ENCODE peak calls at places on chromosomes 11 and 22, in five cellular contexts. I, H, D, F and J are unnamed samples.

GRCh38 chr11:62919898-62920640 is 1.1 kb downstream of the CHRM1 start:
- DNase-seq in F (no peak), H (no peak), I (no peak), D (no peak), J (no peak)

GRCh38 chr11:14300661-14301304 is 58.2 kb downstream of the RRAS2 start:
- DNase-seq in I (peak; percentile 42), D (peak; percentile 84), H (peak; percentile 70), F (peak; percentile 88), J (peak; percentile 27)

GRCh38 chr22:24421428-24421931 is 5.9 kb upstream of the ADORA2A start:
- DNase-seq in D (no peak), F (peak; percentile 92), I (peak; percentile 12), H (peak; percentile 36), J (peak; percentile 79)

GRCh38 chr11:90332415-90332814 is 109.6 kb upstream of the CHORDC1 start:
- DNase-seq in F (no peak), I (no peak), D (peak; percentile 6), H (no peak), J (no peak)

GRCh38 chr11:62171261-62171723 is 18.7 kb upstream of the SCGB1D1 start:
- DNase-seq in D (peak; percentile 79), I (peak; percentile 94), H (peak; percentile 90), F (peak; percentile 96), J (peak; percentile 88)

GRCh38 chr22:30511903-30512302 is 6.4 kb upstream of the SEC14L4 start:
- DNase-seq in H (no peak), I (no peak), F (no peak), D (no peak), J (no peak)

GRCh38 chr11:70423523-70424505 is 25.5 kb downstream of the CTTN start:
- DNase-seq in D (peak; percentile 87), F (peak; percentile 41), H (no peak), I (no peak), J (no peak)

GRCh38 chr11:93646399-93646798 is 15.1 kb upstream of the CEP295 start:
- DNase-seq in I (no peak), H (no peak), D (no peak), F (no peak), J (no peak)

GRCh38 chr11:132941024-132941646 is 591.2 kb downstream of the OPCML start:
- DNase-seq in H (peak; percentile 65), F (peak; percentile 66), I (no peak), D (peak; percentile 63), J (peak; percentile 17)

GRCh38 chr11:26916805-26917204 is 77.1 kb upstream of the FIBIN start:
- DNase-seq in I (no peak), F (no peak), H (no peak), D (no peak), J (no peak)

GRCh38 chr11:128157423-128158298 is 429.7 kb downstream of the ETS1 start:
- DNase-seq in F (peak; percentile 84), H (peak; percentile 81), D (peak; percentile 87), I (peak; percentile 72), J (peak; percentile 80)

GRCh38 chr11:9815486-9816136 is 151.7 kb downstream of the SWAP70 start:
- DNase-seq in D (peak; percentile 93), H (no peak), I (no peak), F (no peak), J (no peak)

GRCh38 chr22:26642465-26643367 is 14.7 kb upstream of the MIAT start:
- DNase-seq in I (no peak), D (no peak), H (no peak), F (peak; percentile 71), J (peak; percentile 86)

GRCh38 chr11:99142237-99142636 is 121.5 kb downstream of the CNTN5 start:
- DNase-seq in I (no peak), D (no peak), H (no peak), F (no peak), J (no peak)

GRCh38 chr11:82007536-82007935 is 726.1 kb downstream of the FAM181B start:
- DNase-seq in I (no peak), F (no peak), D (no peak), H (no peak), J (no peak)

GRCh38 chr11:55826919-55827318 is at the start of gene OR5L2:
- DNase-seq in H (no peak), D (no peak), F (no peak), I (no peak), J (no peak)

GRCh38 chr11:61509058-61510029 is 795 bp downstream of the LRRC10B start:
- DNase-seq in I (peak; percentile 37), H (peak; percentile 93), D (peak; percentile 85), F (peak; percentile 92), J (no peak)

GRCh38 chr11:34481307-34481706 is 32.3 kb downstream of the ELF5 start:
- DNase-seq in H (no peak), I (no peak), D (peak; percentile 6), F (no peak), J (no peak)

GRCh38 chr11:105229758-105230157 is 90.2 kb upstream of the CARD18 start:
- DNase-seq in I (no peak), H (no peak), F (no peak), D (no peak), J (no peak)

GRCh38 chr22:40324468-40325305 is 21.6 kb upstream of the ADSL start:
- DNase-seq in F (no peak), D (no peak), I (no peak), H (no peak), J (no peak)

GRCh38 chr11:8100151-8100550 is 19.1 kb downstream of the TUB start:
- DNase-seq in F (no peak), I (no peak), D (no peak), H (no peak), J (no peak)

GRCh38 chr11:85040166-85040565 is 587.0 kb downstream of the DLG2 start:
- DNase-seq in I (no peak), D (no peak), H (no peak), F (no peak), J (no peak)

GRCh38 chr11:9774591-9775392 is 110.9 kb downstream of the SWAP70 start:
- DNase-seq in D (peak; percentile 88), F (no peak), I (no peak), H (no peak), J (no peak)

GRCh38 chr11:23123766-23124165 is 263.5 kb upstream of the CCDC179 start:
- DNase-seq in D (peak; percentile 42), I (no peak), F (no peak), H (peak; percentile 49), J (no peak)

GRCh38 chr11:76256448-76256847 is 50.1 kb upstream of the WNT11 start:
- DNase-seq in D (no peak), I (no peak), F (peak; percentile 68), H (no peak), J (no peak)

GRCh38 chr11:12186683-12187082 is 76.3 kb downstream of the MICAL2 start:
- DNase-seq in I (no peak), D (no peak), H (no peak), F (no peak), J (no peak)

GRCh38 chr11:19398772-19399542 is 158.2 kb upstream of the E2F8 start:
- DNase-seq in H (peak; percentile 15), F (no peak), I (no peak), D (peak; percentile 82), J (no peak)

GRCh38 chr11:17351510-17352176 is at the start of gene NCR3LG1:
- DNase-seq in D (peak; percentile 88), I (no peak), F (peak; percentile 77), H (peak; percentile 86), J (peak; percentile 42)

GRCh38 chr11:75719089-75719638 is 1.5 kb downstream of the MOGAT2 start:
- DNase-seq in I (no peak), F (no peak), H (peak; percentile 22), D (no peak), J (no peak)

GRCh38 chr11:119378851-119379465 is 2.5 kb downstream of the USP2 start:
- DNase-seq in H (no peak), F (peak; percentile 43), D (no peak), I (no peak), J (no peak)

GRCh38 chr22:43857367-43857766 is 4.9 kb downstream of the SULT4A1 start:
- DNase-seq in F (no peak), H (no peak), D (no peak), I (no peak), J (no peak)

GRCh38 chr22:43859176-43859575 is 3.1 kb downstream of the SULT4A1 start:
- DNase-seq in F (no peak), D (no peak), I (no peak), H (no peak), J (no peak)

GRCh38 chr22:43859621-43860020 is 2.7 kb downstream of the SULT4A1 start:
- DNase-seq in D (no peak), F (no peak), H (no peak), I (no peak), J (no peak)

GRCh38 chr22:43860126-43860525 is 2.2 kb downstream of the SULT4A1 start:
- DNase-seq in I (no peak), H (no peak), F (no peak), D (no peak), J (no peak)

GRCh38 chr22:43858156-43858895 is 4.0 kb downstream of the SULT4A1 start:
- DNase-seq in F (no peak), H (no peak), I (no peak), D (no peak), J (no peak)
- H3K9me2 ChIP-seq in F (no peaks in the 10 kb centered on the region), H (no peaks in the 10 kb centered on the region), I (no peaks in the 10 kb centered on the region), D (no peaks in the 10 kb centered on the region), J (no peaks in the 10 kb centered on the region)

DNA sequence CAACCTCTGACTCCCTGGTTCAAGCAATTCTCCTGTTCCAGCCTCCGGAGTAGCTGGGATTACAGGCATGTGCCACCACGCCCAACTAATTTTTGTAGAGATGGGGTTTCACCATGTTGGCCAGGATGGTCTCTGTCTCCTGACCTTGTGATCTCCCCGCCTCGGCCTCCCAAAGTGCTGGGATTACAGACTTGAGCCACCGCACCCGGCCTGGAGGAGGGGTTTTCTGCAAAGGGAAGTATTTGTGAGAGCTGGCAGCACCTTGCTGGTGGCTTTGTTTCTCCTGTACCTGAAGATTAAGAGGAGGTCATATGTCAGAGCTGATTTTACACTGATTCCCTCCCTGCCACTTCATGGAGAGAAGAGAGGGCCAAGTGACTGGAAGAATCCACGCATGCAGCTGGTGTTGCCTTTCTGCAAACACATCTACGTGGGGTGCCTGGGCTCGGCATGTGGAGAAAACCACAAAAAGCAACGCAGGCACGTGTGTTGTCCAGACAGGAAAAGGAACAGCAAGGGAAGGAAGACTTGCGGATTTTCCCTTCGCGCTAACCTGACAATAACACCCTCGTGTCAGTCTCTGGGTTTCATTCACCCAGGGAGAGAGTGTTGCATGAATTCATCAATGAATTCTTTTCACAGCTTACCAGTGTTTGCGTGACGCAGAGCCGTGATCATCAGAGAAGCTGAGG is 61.9 kb downstream of the TSPAN18 start:
- DNase-seq in H (no peak), D (no peak), I (no peak), F (no peak), J (no peak)
- H3K4me2 ChIP-seq in H (no peak overlapping the region), D (no peak overlapping the region), I (no peak overlapping the region), F (no peak overlapping the region), J (no peak overlapping the region)

DNA sequence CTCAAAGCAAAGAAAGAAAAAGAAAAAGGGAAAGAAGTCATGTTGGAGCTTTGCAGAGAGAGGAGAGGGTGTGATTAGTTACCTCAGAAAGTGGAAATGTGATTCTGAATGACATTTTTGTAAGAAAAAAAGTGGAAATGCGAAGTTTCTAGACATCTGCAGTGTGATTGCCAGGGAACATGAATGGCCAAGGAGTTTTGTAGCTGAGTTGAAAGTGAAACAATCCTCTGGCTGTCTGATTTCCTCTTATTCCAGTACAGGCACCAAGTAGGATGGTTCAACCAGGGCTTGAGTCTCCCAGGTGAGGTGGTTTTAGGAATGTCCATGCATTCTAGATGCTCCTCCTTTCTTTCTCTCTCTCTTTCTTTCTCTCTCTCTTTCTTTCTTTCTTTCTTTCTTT is 17.8 kb upstream of the SYVN1 start:
- DNase-seq in F (no peak), H (no peak), I (no peak), D (no peak), J (no peak)
- H3K4me3 ChIP-seq in F (no peak overlapping the region), H (no peak overlapping the region), I (no peak overlapping the region), D (no peak overlapping the region), J (no peak overlapping the region)

GRCh38 chr11:68977781-68978625 is 2.8 kb downstream of the MRGPRD start:
- DNase-seq in H (peak; percentile 1), F (no peak), I (no peak), D (no peak), J (no peak)
- H3K9me2 ChIP-seq in H (no peaks in the 10 kb centered on the region), F (peaks cover 3% of the 10 kb centered on the region), I (no peaks in the 10 kb centered on the region), D (no peaks in the 10 kb centered on the region), J (no peaks in the 10 kb centered on the region)